ENCODE peak calls at places on chromosomes 16 and 17, in nine cellular contexts. Q, A, S, V, I, U, Y, H and O are unnamed samples. For H3K27me3, the result is how much of the 10 kb centered on the place peaks cover.

GRCh38 chr16:23952128-23953041 is 116.6 kb downstream of the PRKCB start:
- DNase-seq in U (no peak), I (no peak), A (no peak), Q (no peak), V (peak), H (peak), S (no peak), Y (no peak), O (no peak)

GRCh38 chr16:84065536-84066132 is 23.0 kb upstream of the SLC38A8 start:
- DNase-seq in U (no peak), A (peak), S (no peak), Y (no peak), Q (peak), V (no peak), I (peak), H (peak), O (peak)

GRCh38 chr17:13158511-13159240 is 140.8 kb upstream of the ELAC2 start:
- DNase-seq in H (no peak), S (no peak), Y (no peak), Q (no peak), U (no peak), A (no peak), I (no peak), V (no peak), O (no peak)

GRCh38 chr16:30902070-30902972 is 5.9 kb downstream of the CTF1 start:
- DNase-seq in S (peak), Y (peak), U (peak), H (peak), Q (no peak), V (no peak), I (peak), A (peak), O (peak)

GRCh38 chr17:76204277-76204676 is 36.0 kb downstream of the RNF157 start:
- DNase-seq in I (peak), V (no peak), Q (peak), H (no peak), A (no peak), S (no peak), U (no peak), Y (no peak), O (peak)

GRCh38 chr17:30920282-30920681 is 1.5 kb upstream of the ADAP2 start:
- DNase-seq in H (no peak), Q (peak), U (no peak), I (no peak), A (no peak), S (no peak), Y (no peak), V (no peak), O (no peak)

GRCh38 chr17:2500446-2500845 is 11.2 kb downstream of the METTL16 start:
- DNase-seq in S (no peak), A (no peak), U (peak), H (no peak), Q (no peak), Y (no peak), V (no peak), I (no peak), O (peak)

GRCh38 chr17:67689534-67690177 is 28.1 kb upstream of the NOL11 start:
- DNase-seq in Q (peak), A (peak), U (no peak), Y (no peak), S (no peak), V (peak), H (peak), I (peak), O (peak)

GRCh38 chr17:2170023-2170422 is 115.1 kb downstream of the HIC1 start:
- DNase-seq in S (peak), I (peak), U (no peak), A (peak), Q (no peak), Y (no peak), V (no peak), H (no peak), O (no peak)

GRCh38 chr16:88638323-88639230 is at the start of gene IL17C:
- DNase-seq in Q (no peak), U (no peak), A (peak), I (peak), Y (no peak), H (peak), S (no peak), V (no peak), O (peak)

GRCh38 chr17:60406887-60407286 is 15.0 kb upstream of the USP32 start:
- DNase-seq in S (no peak), V (no peak), A (no peak), U (no peak), Q (no peak), I (no peak), H (no peak), Y (no peak), O (no peak)

GRCh38 chr17:51353296-51353695 is 93.0 kb downstream of the UTP18 start:
- DNase-seq in H (no peak), U (no peak), Y (no peak), V (no peak), S (no peak), A (no peak), I (no peak), Q (no peak), O (peak)

GRCh38 chr16:12160815-12161550 is 184.4 kb downstream of the SNX29 start:
- DNase-seq in U (no peak), Q (no peak), V (no peak), I (no peak), H (no peak), S (no peak), Y (no peak), A (no peak), O (no peak)

GRCh38 chr17:3032258-3033247 is 30.9 kb downstream of the OR1D5 start:
- DNase-seq in U (peak), Y (peak), I (no peak), Q (no peak), S (no peak), V (no peak), H (no peak), A (peak), O (no peak)

GRCh38 chr17:15261063-15261817 is 3.9 kb downstream of the PMP22 start:
- DNase-seq in I (peak), V (peak), Q (no peak), S (peak), H (peak), U (no peak), Y (peak), A (peak), O (peak)

GRCh38 chr17:58344791-58345157 is 7.2 kb downstream of the SUPT4H1 start:
- DNase-seq in S (no peak), Q (no peak), U (peak), A (peak), V (no peak), Y (no peak), H (no peak), I (no peak), O (no peak)

GRCh38 chr17:82317394-82318168 is at the start of gene CD7:
- DNase-seq in V (no peak), S (no peak), A (peak), U (peak), Q (no peak), H (no peak), I (no peak), Y (no peak), O (no peak)

GRCh38 chr17:65594585-65594940 is 33.1 kb upstream of the AXIN2 start:
- DNase-seq in Y (no peak), H (no peak), Q (peak), S (no peak), I (no peak), U (no peak), A (no peak), V (no peak), O (no peak)

GRCh38 chr17:59527325-59527917 is 38.0 kb upstream of the DHX40 start:
- DNase-seq in A (no peak), U (no peak), H (no peak), Y (no peak), V (no peak), Q (no peak), S (no peak), I (no peak), O (no peak)

GRCh38 chr17:35744830-35745229 is 8.2 kb downstream of the GAS2L2 start:
- DNase-seq in A (no peak), V (no peak), S (no peak), U (no peak), Y (no peak), Q (no peak), H (no peak), I (no peak), O (no peak)

GRCh38 chr16:57842606-57843005 is 40.3 kb upstream of the KIFC3 start:
- DNase-seq in U (no peak), Q (no peak), H (no peak), S (no peak), A (no peak), Y (no peak), V (no peak), I (no peak), O (no peak)

GRCh38 chr16:31223044-31223443 is 6.1 kb upstream of the PYDC1 start:
- DNase-seq in U (no peak), A (no peak), I (no peak), Q (no peak), H (no peak), V (no peak), Y (no peak), S (no peak), O (no peak)

GRCh38 chr17:77400445-77400870 is 259.7 kb downstream of the SEC14L1 start:
- DNase-seq in S (no peak), Q (no peak), U (peak), Y (peak), A (peak), H (no peak), V (no peak), I (no peak), O (no peak)

GRCh38 chr16:65745-66144 is 6.7 kb downstream of the RHBDF1 start:
- DNase-seq in Y (peak), I (peak), H (peak), S (peak), V (peak), A (peak), Q (no peak), U (peak), O (peak)

GRCh38 chr16:54931041-54931756 is 534 bp downstream of the IRX5 start:
- DNase-seq in Q (no peak), U (no peak), Y (peak), H (no peak), V (no peak), A (no peak), S (no peak), I (no peak), O (peak)

GRCh38 chr17:66737524-66737923 is 97.4 kb upstream of the CACNG5 start:
- DNase-seq in H (no peak), U (no peak), Q (no peak), V (no peak), I (no peak), Y (no peak), A (no peak), S (peak), O (no peak)

GRCh38 chr17:50310455-50311111 is 35.3 kb upstream of the XYLT2 start:
- DNase-seq in S (no peak), I (no peak), A (no peak), U (no peak), V (no peak), H (no peak), Y (no peak), Q (no peak), O (no peak)
- H3K27ac ChIP-seq in S (no peak), I (no peak), A (no peak), U (no peak), V (no peak), H (no peak), Y (no peak), Q (no peak), O (no peak)

GRCh38 chr17:73592079-73592415 is 52.2 kb downstream of the SDK2 start:
- DNase-seq in U (no peak), Q (no peak), Y (no peak), I (no peak), V (no peak), S (no peak), A (no peak), H (no peak), O (no peak)
- H3K27me3 ChIP-seq in U (under half), Q (under half), Y (under half), I (half or more), V (under half), S (under half), A (under half), H (under half), O (under half)

DNA sequence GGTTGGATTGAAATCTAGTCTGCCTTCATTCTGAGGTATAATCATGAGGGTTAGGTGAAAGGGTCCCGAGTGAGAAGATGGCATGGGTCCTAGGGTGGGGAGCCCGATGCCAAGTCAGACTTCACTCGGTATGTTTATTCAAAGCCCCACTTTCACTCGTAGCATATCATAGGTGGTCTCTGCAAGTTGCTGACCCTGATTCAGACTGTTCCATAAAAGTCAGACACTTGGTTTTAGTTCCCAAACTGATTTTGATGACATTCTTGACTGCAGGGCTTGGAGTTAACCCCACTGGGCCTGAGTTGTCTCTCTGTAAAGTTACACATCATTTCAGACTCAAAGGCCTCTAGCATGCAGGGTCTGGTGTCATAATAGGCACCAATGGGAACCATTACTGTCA is 17.8 kb downstream of the HAPSTR1 start:
- DNase-seq in U (no peak), Q (no peak), I (no peak), S (no peak), H (no peak), A (no peak), V (no peak), Y (no peak), O (no peak)
- H3K27ac ChIP-seq in U (no peak), Q (peak), I (no peak), S (no peak), H (no peak), A (no peak), V (no peak), Y (no peak), O (no peak)

DNA sequence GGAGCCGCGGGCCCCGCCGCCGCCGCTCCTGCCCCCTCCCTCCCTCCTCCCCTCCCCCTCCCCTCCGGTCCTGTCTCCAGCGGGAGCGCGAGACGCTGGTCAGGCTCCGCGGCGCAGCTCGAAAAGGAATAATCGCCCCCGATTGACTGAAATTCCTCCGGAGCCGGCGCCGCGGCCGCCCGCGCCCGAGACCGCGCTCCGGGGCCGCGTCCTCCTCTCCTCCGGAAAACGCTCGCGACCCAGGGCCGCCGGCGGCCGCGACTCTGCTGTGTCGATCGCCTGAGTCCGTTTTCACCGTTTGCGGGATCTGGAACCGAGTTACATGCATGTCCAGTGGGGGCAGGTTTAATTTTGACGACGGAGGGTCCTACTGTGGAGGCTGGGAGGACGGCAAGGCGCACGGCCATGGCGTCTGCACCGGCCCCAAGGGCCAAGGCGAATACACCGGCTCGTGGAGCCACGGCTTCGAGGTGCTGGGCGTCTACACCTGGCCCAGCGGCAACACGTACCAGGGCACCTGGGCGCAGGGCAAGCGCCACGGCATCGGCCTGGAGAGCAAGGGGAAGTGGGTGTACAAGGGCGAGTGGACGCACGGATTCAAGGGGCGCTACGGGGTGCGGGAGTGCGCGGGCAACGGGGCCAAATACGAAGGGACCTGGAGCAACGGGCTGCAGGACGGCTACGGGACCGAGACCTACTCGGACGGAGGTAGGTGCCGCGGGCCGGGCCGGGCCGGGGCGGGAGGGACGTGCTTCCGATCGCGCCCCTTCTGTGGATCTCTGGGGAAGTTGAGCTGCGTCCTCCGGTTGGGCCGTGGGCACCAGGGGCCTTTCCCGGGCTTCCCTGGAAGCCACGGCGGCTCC is 744 bp downstream of the JPH3 start:
- DNase-seq in I (no peak), Y (no peak), Q (no peak), U (no peak), V (no peak), A (no peak), H (no peak), S (no peak), O (no peak)
- H3K27me3 ChIP-seq in I (half or more), Y (half or more), Q (half or more), U (under half), V (under half), A (under half), H (under half), S (half or more), O (under half)